ENCODE peak calls at places on chromosomes 2 and 18, in four cellular contexts. O is HepG2, Q is A549, U is K562. C is an unnamed sample.

GRCh38 chr18:55927831-55928230 is 339.8 kb upstream of the TCF4 start:
- DNase-seq in O (no peak), Q (no peak), U (no peak), C (no peak)

GRCh38 chr18:13447621-13448020 is 229.1 kb downstream of the LDLRAD4 start:
- DNase-seq in O (no peak), Q (peak), U (no peak), C (no peak)

GRCh38 chr2:223034241-223034933 is 17.6 kb upstream of the KCNE4 start:
- DNase-seq in O (no peak), Q (no peak), U (no peak), C (no peak)

GRCh38 chr2:161250864-161251436 is 57.3 kb upstream of the PSMD14 start:
- DNase-seq in O (peak), Q (peak), U (peak), C (no peak)

GRCh38 chr18:6414118-6414722 is 491 bp downstream of the L3MBTL4 start:
- DNase-seq in O (peak), Q (no peak), U (no peak), C (no peak)

GRCh38 chr2:27636766-27637165 is 7.9 kb downstream of the GPN1 start:
- DNase-seq in O (no peak), Q (no peak), U (no peak), C (no peak)

GRCh38 chr2:201183373-201183742 is 417 bp downstream of the CASP10 start:
- DNase-seq in O (no peak), Q (no peak), U (no peak), C (no peak)

GRCh38 chr2:9820020-9820973 is 23.0 kb upstream of the TAF1B start:
- DNase-seq in O (peak), Q (peak), U (no peak), C (no peak)

GRCh38 chr18:3012306-3012919 is 531 bp downstream of the LPIN2 start:
- DNase-seq in O (no peak), Q (peak), U (peak), C (no peak)

GRCh38 chr2:225735844-225736243 is 336.3 kb downstream of the NYAP2 start:
- DNase-seq in O (no peak), Q (peak), U (no peak), C (no peak)

GRCh38 chr2:231409773-231410172 is 14.3 kb downstream of the B3GNT7 start:
- DNase-seq in O (no peak), Q (no peak), U (no peak), C (no peak)

GRCh38 chr2:64857581-64858471 is 131.4 kb upstream of the SLC1A4 start:
- DNase-seq in O (no peak), Q (no peak), U (no peak), C (no peak)

GRCh38 chr2:54206596-54206995 is 49.4 kb downstream of the TSPYL6 start:
- DNase-seq in O (peak), Q (peak), U (peak), C (no peak)

GRCh38 chr2:120132691-120133090 is 90.5 kb downstream of the TMEM185B start:
- DNase-seq in O (no peak), Q (no peak), U (no peak), C (no peak)

GRCh38 chr2:170822885-170823799 is 6.5 kb downstream of the GAD1 start:
- DNase-seq in O (no peak), Q (no peak), U (peak), C (no peak)

GRCh38 chr2:153043385-153043784 is 325.0 kb downstream of the ARL6IP6 start:
- DNase-seq in O (no peak), Q (no peak), U (no peak), C (no peak)

GRCh38 chr2:225429718-225430117 is 30.2 kb downstream of the NYAP2 start:
- DNase-seq in O (no peak), Q (no peak), U (peak), C (no peak)

GRCh38 chr18:58977223-58977622 is 112.5 kb downstream of the ZNF532 start:
- DNase-seq in O (no peak), Q (no peak), U (no peak), C (no peak)

GRCh38 chr2:175914846-175915245 is 87.2 kb downstream of the LNPK start:
- DNase-seq in O (no peak), Q (no peak), U (no peak), C (no peak)

GRCh38 chr18:26721876-26722581 is 143.5 kb downstream of the AQP4 start:
- DNase-seq in O (no peak), Q (no peak), U (no peak), C (no peak)

GRCh38 chr2:71575966-71576365 is 122.6 kb downstream of the DYSF start:
- DNase-seq in O (no peak), Q (no peak), U (no peak), C (no peak)

GRCh38 chr2:40178971-40179370 is 272.9 kb downstream of the SLC8A1 start:
- DNase-seq in O (no peak), Q (no peak), U (no peak), C (no peak)

GRCh38 chr2:147364597-147364996 is 480.2 kb upstream of the ACVR2A start:
- DNase-seq in O (no peak), Q (no peak), U (no peak), C (no peak)

GRCh38 chr2:46770622-46771021 is 145.0 kb downstream of the MCFD2 start:
- DNase-seq in O (peak), Q (peak), U (no peak), C (no peak)

GRCh38 chr2:27407798-27408491 is 1.4 kb downstream of the PPM1G start:
- DNase-seq in O (peak), Q (peak), U (peak), C (no peak)

GRCh38 chr18:49250819-49251388 is 209.5 kb downstream of the DYM start:
- DNase-seq in O (peak), Q (peak), U (peak), C (no peak)

GRCh38 chr2:25041307-25041927 is 459 bp upstream of the EFR3B start:
- DNase-seq in O (peak), Q (peak), U (peak), C (no peak)

GRCh38 chr2:223297788-223298187 is 245.8 kb downstream of the KCNE4 start:
- DNase-seq in O (no peak), Q (no peak), U (no peak), C (no peak)

DNA sequence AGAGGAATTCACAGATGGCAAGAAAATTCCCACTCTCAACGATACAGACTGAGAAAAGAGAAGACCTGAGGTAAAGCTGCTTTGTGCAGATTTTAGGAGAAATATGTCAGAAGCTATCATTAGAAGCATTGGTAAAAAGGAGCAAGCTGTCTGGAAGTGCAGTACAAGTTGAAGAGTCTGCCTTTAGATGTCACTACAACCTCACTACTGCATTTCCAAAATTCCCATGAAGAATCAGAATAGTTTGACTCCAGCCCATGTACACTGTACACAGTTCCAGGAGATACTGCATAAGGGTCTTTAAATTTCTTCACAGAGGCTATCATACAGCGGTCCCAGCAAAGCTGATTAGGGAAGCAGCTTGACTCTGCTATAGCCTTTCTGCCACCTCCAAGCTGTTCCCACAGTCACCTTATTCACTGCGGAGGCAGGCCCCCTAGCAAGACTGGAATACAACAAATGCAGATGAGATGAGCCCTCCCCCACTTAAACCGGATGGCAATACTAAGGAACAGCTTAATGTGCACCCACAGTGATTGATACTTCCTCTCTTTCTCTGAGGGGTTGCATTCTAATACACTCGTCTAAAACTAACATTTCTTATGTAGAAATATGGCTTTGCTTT is 527.4 kb downstream of the TMEM182 start:
- DNase-seq in O (no peak), Q (no peak), U (peak), C (no peak)
- TF ChIP-seq POLR2AphosphoS2 in O (no peak), Q (no peak), U (no peak), C (no peak)

DNA sequence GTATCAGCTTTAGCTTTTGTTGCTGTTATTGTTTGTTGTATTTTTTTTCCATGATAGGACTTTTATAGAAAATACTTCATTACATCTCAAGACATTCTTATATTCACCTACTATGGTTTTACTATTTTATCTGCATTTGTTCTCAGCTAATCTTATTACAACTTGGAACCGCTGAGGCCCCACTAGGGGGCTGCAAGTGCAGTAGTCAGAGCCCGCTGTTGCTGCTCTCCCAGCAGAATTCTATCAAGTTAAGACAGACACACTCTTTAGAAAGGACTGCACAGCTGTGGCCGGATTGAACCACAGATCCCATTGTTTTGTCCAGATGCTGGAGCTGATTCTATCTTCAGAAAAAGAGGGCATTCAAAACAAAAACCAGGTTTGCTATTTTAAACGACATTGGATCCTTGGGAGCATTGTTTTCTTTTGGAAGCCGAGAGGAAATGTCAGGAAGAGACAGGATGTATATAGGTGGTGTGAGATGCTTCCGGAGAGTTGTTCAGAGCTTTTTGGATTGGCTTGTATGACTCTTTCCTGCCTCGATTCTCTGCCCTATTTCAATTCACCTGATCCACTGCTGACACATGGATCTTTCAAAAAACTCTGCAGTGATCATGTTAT is 105.7 kb upstream of the GAREM1 start:
- DNase-seq in O (peak), Q (peak), U (peak), C (no peak)
- TF ChIP-seq BHLHE40 in O (no peak), Q (no peak), U (no peak), C (no peak)

DNA sequence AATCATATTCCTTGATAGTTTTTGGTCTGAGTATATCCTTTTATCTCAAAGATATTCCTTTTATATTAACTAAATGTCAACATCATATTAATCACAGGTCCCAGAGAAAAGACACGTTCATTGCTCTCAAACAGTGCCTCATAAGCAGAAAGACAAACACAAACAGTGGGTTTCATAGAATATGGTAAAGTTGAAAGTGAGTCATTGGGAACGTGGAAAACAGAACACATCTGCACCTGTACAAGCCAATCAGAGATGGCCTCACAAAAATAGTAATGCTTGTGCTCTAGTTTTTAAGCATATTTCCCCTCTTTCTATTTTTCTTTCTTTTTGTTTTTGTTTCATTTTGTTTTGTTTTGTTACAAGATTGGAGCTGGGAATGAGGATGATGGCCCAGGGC is 328.4 kb upstream of the MAP2 start:
- DNase-seq in O (no peak), Q (no peak), U (no peak), C (no peak)
- TF ChIP-seq POLR2AphosphoS2 in O (no peak), Q (no peak), U (no peak), C (no peak)

GRCh38 chr2:146193619-146194018 is 1651.2 kb upstream of the ACVR2A start:
- DNase-seq in O (no peak), Q (no peak), U (no peak), C (no peak)

GRCh38 chr2:146189541-146189940 is 1655.3 kb upstream of the ACVR2A start:
- DNase-seq in O (no peak), Q (no peak), U (no peak), C (no peak)
- TF ChIP-seq BHLHE40 in O (no peak), Q (no peak), U (no peak), C (no peak)

GRCh38 chr2:173462908-173463840 is 108.5 kb downstream of the CDCA7 start:
- DNase-seq in O (peak), Q (no peak), U (no peak), C (no peak)
- TF ChIP-seq POLR2AphosphoS2 in O (no peak), Q (no peak), U (no peak), C (no peak)

GRCh38 chr2:156400704-156401678 is 35.2 kb upstream of the GPD2 start:
- DNase-seq in O (peak), Q (peak), U (peak), C (peak)

GRCh38 chr2:156399950-156400703 is 36.1 kb upstream of the GPD2 start:
- DNase-seq in O (peak), Q (peak), U (peak), C (peak)

GRCh38 chr2:156398176-156398575 is 38.0 kb upstream of the GPD2 start:
- DNase-seq in O (no peak), Q (no peak), U (no peak), C (no peak)

GRCh38 chr2:156397229-156397628 is 39.0 kb upstream of the GPD2 start:
- DNase-seq in O (no peak), Q (no peak), U (no peak), C (no peak)

DNA sequence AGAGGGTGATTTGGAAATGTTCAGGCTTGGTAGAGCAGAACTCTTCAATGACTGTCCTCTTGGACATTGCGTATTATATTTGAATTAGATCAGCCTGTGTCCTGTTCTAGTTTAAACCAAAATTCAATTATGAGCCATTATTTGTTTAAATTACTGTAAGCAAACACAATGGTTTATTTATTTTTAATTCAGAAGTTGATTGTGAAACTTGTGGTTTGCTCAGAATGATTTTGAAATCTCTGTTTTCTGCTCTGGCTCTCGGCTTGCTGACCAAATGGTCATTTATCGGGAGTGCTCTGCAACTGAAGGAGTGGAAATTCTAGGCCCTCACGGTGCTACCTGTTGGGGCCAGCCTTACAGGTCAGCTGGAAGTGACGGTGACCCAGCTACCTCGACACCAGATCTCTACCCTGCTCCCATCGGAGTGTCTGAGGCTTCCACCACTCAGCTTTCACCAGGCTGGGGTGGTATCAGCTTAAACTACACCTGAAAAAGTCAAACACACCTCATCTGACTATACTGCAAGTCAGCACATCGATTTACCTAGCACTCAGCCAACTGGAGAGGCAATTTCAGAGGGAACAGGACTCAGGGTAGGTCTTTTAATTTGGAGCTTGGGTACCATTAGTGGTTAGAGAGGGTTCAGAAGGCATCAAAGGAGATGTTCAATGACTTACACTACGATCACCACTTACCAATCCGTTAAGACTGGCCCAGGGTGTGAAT is 36.8 kb upstream of the GPD2 start:
- DNase-seq in O (no peak), Q (no peak), U (no peak), C (no peak)
- TF ChIP-seq BHLHE40 in O (no peak), Q (no peak), U (no peak), C (no peak)

GRCh38 chr2:174236429-174236828 is 11.9 kb downstream of the OLA1 start:
- DNase-seq in O (no peak), Q (no peak), U (no peak), C (no peak)

GRCh38 chr2:174235680-174236079 is 12.7 kb downstream of the OLA1 start:
- DNase-seq in O (no peak), Q (no peak), U (no peak), C (no peak)

GRCh38 chr2:174233771-174234275 is 14.5 kb downstream of the OLA1 start:
- DNase-seq in O (peak), Q (no peak), U (no peak), C (no peak)
- TF ChIP-seq POLR2AphosphoS2 in O (no peak), Q (no peak), U (no peak), C (no peak)

GRCh38 chr2:567865-568638 is 109.2 kb downstream of the TMEM18 start:
- DNase-seq in O (no peak), Q (no peak), U (no peak), C (no peak)
- TF ChIP-seq BHLHE40 in O (no peak), Q (no peak), U (no peak), C (no peak)

C was measured in GM12878.